ENCODE peak calls at places on chromosomes 13 and 19, in ten cellular contexts. D, R, I, Y, M, Z, C, P, O and K are unnamed samples.

GRCh38 chr19:5065717-5066116 is 96.8 kb downstream of the KDM4B start:
- DNase-seq in I (no peak), M (no peak), R (no peak), C (no peak), Z (no peak), P (no peak), Y (no peak), D (no peak), O (no peak), K (no peak)

GRCh38 chr19:38877781-38878574 is at the start of gene RINL:
- DNase-seq in I (peak; percentile 27), R (no peak), M (no peak), P (peak; percentile 59), Z (no peak), O (peak; percentile 48), Y (no peak), D (peak; percentile 47), C (peak; percentile 38), K (peak; percentile 45)

GRCh38 chr19:1512671-1513491 is at the start of gene ADAMTSL5:
- DNase-seq in P (peak; percentile 59), Y (no peak), I (peak; percentile 71), C (peak; percentile 19), D (peak; percentile 78), M (no peak), O (peak; percentile 47), Z (no peak), R (no peak), K (peak; percentile 59)

GRCh38 chr19:49512970-49513745 is 697 bp downstream of the FCGRT start:
- DNase-seq in Y (no peak), D (peak; percentile 69), M (no peak), O (no peak), I (peak; percentile 54), R (no peak), Z (no peak), P (no peak), C (peak; percentile 61), K (no peak)

GRCh38 chr19:3135961-3136683 is at the start of gene GNA15:
- DNase-seq in I (peak; percentile 66), Y (no peak), M (no peak), C (peak; percentile 31), P (peak; percentile 13), D (no peak), R (no peak), O (peak; percentile 48), Z (no peak), K (no peak)

GRCh38 chr13:62320129-62320724 is 904.6 kb upstream of the PCDH20 start:
- DNase-seq in Z (peak; percentile 66), O (no peak), I (peak; percentile 1), C (peak; percentile 8), R (no peak), D (no peak), Y (no peak), P (no peak), M (peak; percentile 7), K (no peak)

GRCh38 chr13:30983431-30983830 is 51.0 kb downstream of the TEX26 start:
- DNase-seq in R (no peak), Y (no peak), Z (no peak), D (no peak), C (no peak), M (no peak), O (no peak), P (no peak), I (no peak), K (no peak)

GRCh38 chr13:80903911-80904310 is 563.0 kb upstream of the SPRY2 start:
- DNase-seq in P (no peak), M (no peak), Z (no peak), C (no peak), R (no peak), D (no peak), Y (no peak), O (no peak), I (no peak), K (no peak)

GRCh38 chr19:56066152-56067023 is 54.7 kb downstream of the ZNF787 start:
- DNase-seq in C (peak; percentile 74), M (no peak), D (peak; percentile 61), Y (peak; percentile 60), Z (peak; percentile 36), O (peak; percentile 58), R (no peak), I (peak; percentile 81), P (peak; percentile 40), K (peak; percentile 52)

GRCh38 chr13:31846984-31847752 is 107.8 kb downstream of the RXFP2 start:
- DNase-seq in O (no peak), R (no peak), C (no peak), M (no peak), P (no peak), D (peak; percentile 48), I (no peak), Z (no peak), Y (no peak), K (no peak)

GRCh38 chr13:34926513-34926912 is 15.6 kb upstream of the NBEA start:
- DNase-seq in O (no peak), C (no peak), D (no peak), I (peak; percentile 16), P (no peak), M (peak; percentile 23), Z (no peak), R (no peak), Y (no peak), K (no peak)

GRCh38 chr13:113147206-113147605 is 11.2 kb upstream of the PROZ start:
- DNase-seq in Y (no peak), I (no peak), R (no peak), M (no peak), P (no peak), O (no peak), Z (no peak), D (no peak), C (no peak), K (no peak)

GRCh38 chr13:43877788-43878187 is 1.8 kb downstream of the CCDC122 start:
- DNase-seq in O (no peak), C (no peak), I (no peak), R (no peak), D (no peak), P (no peak), Y (no peak), M (no peak), Z (no peak), K (no peak)

GRCh38 chr13:21458457-21458815 is 667 bp downstream of the ZDHHC20 start:
- DNase-seq in D (peak; percentile 34), Y (peak; percentile 39), C (peak; percentile 63), R (no peak), I (peak; percentile 52), P (peak; percentile 32), Z (no peak), M (no peak), O (peak; percentile 25), K (peak; percentile 23)

GRCh38 chr13:109785141-109785891 is 1.1 kb downstream of the IRS2 start:
- DNase-seq in D (peak; percentile 50), P (no peak), O (peak; percentile 38), C (peak; percentile 61), I (no peak), Y (no peak), M (no peak), Z (no peak), R (no peak), K (peak; percentile 4)

GRCh38 chr13:19927117-19927734 is 31.3 kb upstream of the ZMYM2 start:
- DNase-seq in C (no peak), M (peak; percentile 10), D (no peak), I (no peak), P (no peak), Z (peak; percentile 2), R (no peak), Y (no peak), O (no peak), K (no peak)

GRCh38 chr19:15210323-15210774 is 9.6 kb upstream of the NOTCH3 start:
- DNase-seq in R (peak; percentile 28), C (peak; percentile 70), M (peak; percentile 82), P (no peak), O (no peak), I (peak; percentile 32), Z (no peak), D (no peak), Y (no peak), K (no peak)

GRCh38 chr19:53037101-53038097 is 7.1 kb upstream of the ERVV-2 start:
- DNase-seq in R (no peak), C (peak; percentile 11), M (peak; percentile 29), I (no peak), O (no peak), D (peak; percentile 61), Z (no peak), Y (no peak), P (no peak), K (no peak)

GRCh38 chr19:38455031-38455430 is 21.5 kb downstream of the RYR1 start:
- DNase-seq in I (no peak), Z (no peak), R (no peak), O (no peak), D (no peak), C (no peak), Y (no peak), M (no peak), P (no peak), K (no peak)

GRCh38 chr19:34118879-34119748 is 53.2 kb upstream of the LSM14A start:
- DNase-seq in O (no peak), C (no peak), Y (no peak), Z (no peak), P (no peak), I (no peak), R (no peak), D (no peak), M (no peak), K (no peak)

GRCh38 chr13:99386911-99387788 is 80.0 kb upstream of the GPR183 start:
- DNase-seq in Z (no peak), I (peak; percentile 16), M (no peak), R (no peak), C (peak; percentile 51), P (peak; percentile 70), Y (peak; percentile 30), D (no peak), O (peak; percentile 85), K (peak; percentile 73)

GRCh38 chr13:108020027-108020426 is 195.3 kb downstream of the LIG4 start:
- DNase-seq in I (peak; percentile 3), P (no peak), Z (no peak), Y (no peak), C (no peak), O (no peak), D (no peak), M (no peak), R (no peak), K (no peak)

GRCh38 chr19:18502633-18503294 is 19.1 kb downstream of the ELL start:
- DNase-seq in I (no peak), Z (no peak), Y (no peak), O (no peak), M (no peak), R (no peak), P (no peak), D (peak; percentile 53), C (no peak), K (no peak)

GRCh38 chr19:29683009-29683408 is 17.7 kb downstream of the PLEKHF1 start:
- DNase-seq in R (no peak), P (no peak), Z (peak; percentile 89), I (no peak), D (no peak), M (no peak), C (no peak), O (no peak), Y (no peak), K (no peak)

GRCh38 chr13:32216281-32216680 is 98.9 kb downstream of the ZAR1L start:
- DNase-seq in R (no peak), M (no peak), Z (no peak), C (no peak), Y (no peak), D (no peak), P (no peak), I (no peak), O (no peak), K (no peak)

GRCh38 chr13:97091202-97091601 is 96.9 kb upstream of the OXGR1 start:
- DNase-seq in R (no peak), D (no peak), C (no peak), Y (no peak), M (no peak), O (no peak), I (no peak), Z (no peak), P (no peak), K (no peak)

GRCh38 chr19:1450735-1451669 is 1.1 kb downstream of the APC2 start:
- DNase-seq in D (no peak), O (no peak), M (no peak), R (no peak), P (no peak), I (no peak), Y (no peak), C (no peak), Z (peak; percentile 51), K (no peak)

GRCh38 chr13:77033717-77034302 is 6.9 kb upstream of the FBXL3 start:
- DNase-seq in Y (no peak), Z (no peak), C (no peak), R (no peak), D (no peak), M (no peak), O (no peak), P (no peak), I (no peak), K (no peak)